ENCODE peak calls at places on chromosome 22, in five cellular contexts. L is sigmoid colon, D is thoracic aorta, K is brain microvascular endothelial cell, S is psoas muscle. Y is an unnamed sample.

GRCh38 chr22:20484948-20485683 is 10.5 kb downstream of the KLHL22 start:
- DNase-seq in L (no peak), D (no peak), K (no peak), S (no peak), Y (no peak)

GRCh38 chr22:19995611-19996339 is 20.8 kb downstream of the ARVCF start:
- DNase-seq in L (no peak), D (peak), K (no peak), S (peak), Y (no peak)

GRCh38 chr22:19361501-19362103 is 69.9 kb downstream of the HIRA start:
- DNase-seq in L (no peak), D (no peak), K (no peak), S (no peak), Y (no peak)

GRCh38 chr22:42742940-42743339 is 22.3 kb upstream of the A4GALT start:
- DNase-seq in L (peak), D (no peak), K (no peak), S (peak), Y (no peak)

GRCh38 chr22:50683994-50684371 is 11.4 kb downstream of the SHANK3 start:
- DNase-seq in L (no peak), D (no peak), K (no peak), S (no peak), Y (no peak)

GRCh38 chr22:22533863-22534262 is 13.8 kb upstream of the ZNF280A start:
- DNase-seq in L (no peak), D (no peak), K (no peak), S (no peak), Y (no peak)

GRCh38 chr22:39446239-39446721 is 10.5 kb upstream of the MGAT3 start:
- DNase-seq in L (no peak), D (no peak), K (no peak), S (no peak), Y (no peak)

GRCh38 chr22:17845790-17846189 is 71.5 kb upstream of the BID start:
- DNase-seq in L (peak), D (no peak), K (no peak), S (no peak), Y (no peak)

GRCh38 chr22:37254206-37254866 is 10.3 kb upstream of the RAC2 start:
- DNase-seq in L (no peak), D (no peak), K (peak), S (no peak), Y (no peak)

GRCh38 chr22:24969588-24970301 is 17.2 kb downstream of the KIAA1671 start:
- DNase-seq in L (no peak), D (no peak), K (peak), S (peak), Y (peak)

GRCh38 chr22:38866399-38867123 is 5.5 kb downstream of the CBX6 start:
- DNase-seq in L (peak), D (no peak), K (no peak), S (no peak), Y (no peak)

GRCh38 chr22:35299217-35299716 is 427 bp upstream of the TOM1 start:
- DNase-seq in L (no peak), D (no peak), K (no peak), S (no peak), Y (peak)

GRCh38 chr22:26318975-26319374 is 110.1 kb upstream of the ASPHD2 start:
- DNase-seq in L (no peak), D (no peak), K (peak), S (no peak), Y (no peak)
- TF ChIP-seq CTCF in L (no peak), D (no peak), K (peak), S (no peak), Y (no peak)

DNA sequence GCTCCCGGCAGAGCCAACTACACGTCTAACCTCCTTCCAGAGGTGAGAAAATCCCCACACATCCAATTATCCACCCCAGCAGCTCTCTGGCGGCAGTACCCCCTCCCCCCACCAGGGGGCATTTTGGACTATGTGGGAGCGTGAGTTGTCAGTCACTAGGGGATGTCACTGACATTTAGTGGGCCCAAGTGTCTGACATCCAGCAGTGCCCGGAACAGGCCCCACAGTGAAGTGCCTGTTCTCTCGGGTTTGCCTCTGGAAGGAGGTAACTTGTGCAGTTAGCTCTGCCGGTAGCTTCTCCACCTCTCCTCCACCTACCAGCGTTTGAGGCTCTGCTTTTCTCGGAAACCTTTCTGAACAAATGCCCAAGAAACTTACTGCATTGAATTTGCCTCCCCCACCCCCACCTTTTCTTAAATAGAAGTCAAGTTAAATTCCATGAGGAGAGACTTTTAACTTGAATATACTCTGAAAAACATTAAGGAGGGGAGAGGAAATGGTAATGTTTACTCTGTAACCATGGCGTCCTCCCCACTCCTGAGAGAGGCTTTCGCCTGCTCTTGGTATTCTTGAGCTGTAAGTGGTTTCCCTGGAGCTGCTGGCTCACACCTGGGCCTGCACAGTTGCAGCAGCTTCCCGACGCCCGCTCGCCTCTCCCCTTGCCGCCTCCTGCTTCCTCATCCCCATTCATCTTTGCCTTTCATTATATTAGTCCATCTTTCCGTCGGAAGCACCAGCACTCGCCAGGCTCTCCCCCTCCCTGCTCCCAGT is 112.8 kb downstream of the WNT7B start:
- DNase-seq in L (peak), D (no peak), K (peak), S (peak), Y (peak)
- H3K27ac ChIP-seq in L (no peak), D (no peak), K (no peak), S (no peak), Y (peak)

DNA sequence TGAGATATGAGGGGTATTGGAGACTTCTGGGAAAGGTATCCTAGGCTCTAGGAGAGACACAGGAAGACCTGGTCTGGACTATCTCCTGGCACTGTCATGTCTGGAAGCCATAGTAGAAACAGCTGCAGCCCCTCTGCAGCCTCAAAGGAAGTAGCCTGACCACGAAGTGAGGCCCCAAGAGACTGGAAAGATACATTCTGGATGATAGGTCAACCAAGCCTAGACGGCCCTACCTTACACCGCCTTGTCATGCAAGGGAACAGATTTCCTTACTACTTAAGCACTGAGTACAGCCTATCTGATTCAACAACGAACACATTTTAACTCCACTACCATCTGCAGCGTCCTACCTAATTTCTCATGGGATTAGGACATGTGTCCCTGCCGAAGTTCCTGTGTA is 31.1 kb downstream of the UQCR10 start:
- DNase-seq in L (no peak), D (no peak), K (no peak), S (peak), Y (no peak)
- TF ChIP-seq CTCF in L (no peak), D (no peak), K (no peak), S (no peak), Y (no peak)

GRCh38 chr22:41000040-41000565 is 48.9 kb downstream of the RBX1 start:
- DNase-seq in L (no peak), D (no peak), K (no peak), S (no peak), Y (no peak)

GRCh38 chr22:41003041-41003440 is 51.9 kb downstream of the RBX1 start:
- DNase-seq in L (no peak), D (no peak), K (no peak), S (no peak), Y (peak)

GRCh38 chr22:41000941-41001721 is 50.0 kb downstream of the RBX1 start:
- DNase-seq in L (no peak), D (no peak), K (no peak), S (no peak), Y (no peak)

GRCh38 chr22:41003976-41004375 is 52.8 kb downstream of the RBX1 start:
- DNase-seq in L (no peak), D (no peak), K (no peak), S (no peak), Y (no peak)

GRCh38 chr22:41001722-41002122 is 50.5 kb downstream of the RBX1 start:
- DNase-seq in L (no peak), D (no peak), K (peak), S (no peak), Y (no peak)
- H3K27ac ChIP-seq in L (no peak), D (no peak), K (no peak), S (no peak), Y (peak)

DNA sequence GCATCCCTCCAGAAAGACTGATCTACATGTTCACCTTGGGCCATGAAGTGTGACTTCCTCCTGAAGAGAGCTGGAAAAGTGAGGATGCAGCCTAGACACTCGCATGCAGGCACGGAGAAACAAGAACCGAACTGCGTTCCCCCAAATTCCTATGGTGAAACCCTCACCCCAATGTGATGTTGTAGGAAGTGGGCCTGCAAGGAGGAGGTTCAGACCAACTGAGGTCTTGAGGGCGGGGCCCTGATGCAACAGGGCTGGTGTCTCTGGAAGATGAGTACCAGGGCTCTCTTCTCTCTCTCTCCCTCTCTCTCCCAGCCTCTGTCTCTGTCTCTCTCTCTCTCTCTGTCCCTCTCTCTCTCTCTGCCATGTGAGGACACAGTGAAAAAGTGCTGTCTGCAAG is 501.1 kb downstream of the BRD1 start:
- DNase-seq in L (no peak), D (no peak), K (no peak), S (no peak), Y (peak)
- TF ChIP-seq CTCF in L (no peak), D (no peak), K (no peak), S (no peak), Y (no peak)

GRCh38 chr22:46280063-46280817 is 12.4 kb downstream of the TTC38 start:
- DNase-seq in L (no peak), D (no peak), K (no peak), S (peak), Y (no peak)
- H3K27ac ChIP-seq in L (no peak), D (no peak), K (no peak), S (peak), Y (no peak)